ENCODE peak calls at places on chromosomes 5 and 9, in seven cellular contexts. One of them, this sample, is unnamed.
A peak's percentile ranks its signal among the peaks of the same experiment; 100 is the strongest.

GRCh38 chr5:75566710-75567309 is 44.4 kb upstream of the ANKDD1B start:
- DNase-seq in A549: peak; percentile 79
- DNase-seq in stomach: no peak
- DNase-seq in CD8-positive, alpha-beta memory T cell: no peak
- DNase-seq in CD4-positive, CD25-positive, alpha-beta regulatory T cell: no peak
- DNase-seq in fibroblast of lung: peak; percentile 96
- DNase-seq in heart right ventricle: peak; percentile 21
- DNase-seq in this sample: peak; percentile 80

GRCh38 chr9:1273859-1274258 is 223.7 kb downstream of the DMRT2 start:
- DNase-seq in A549: no peak
- DNase-seq in stomach: no peak
- DNase-seq in CD8-positive, alpha-beta memory T cell: no peak
- DNase-seq in CD4-positive, CD25-positive, alpha-beta regulatory T cell: no peak
- DNase-seq in fibroblast of lung: no peak
- DNase-seq in heart right ventricle: no peak
- DNase-seq in this sample: no peak

GRCh38 chr9:112180387-112180881 is 5.3 kb upstream of the SUSD1 start:
- DNase-seq in A549: peak; percentile 55
- DNase-seq in stomach: no peak
- DNase-seq in CD8-positive, alpha-beta memory T cell: peak; percentile 5
- DNase-seq in CD4-positive, CD25-positive, alpha-beta regulatory T cell: peak; percentile 14
- DNase-seq in fibroblast of lung: peak; percentile 65
- DNase-seq in heart right ventricle: no peak
- DNase-seq in this sample: no peak

GRCh38 chr5:32312194-32312681 is 501 bp downstream of the MTMR12 start:
- DNase-seq in A549: peak; percentile 37
- DNase-seq in stomach: peak; percentile 77
- DNase-seq in CD8-positive, alpha-beta memory T cell: no peak
- DNase-seq in CD4-positive, CD25-positive, alpha-beta regulatory T cell: no peak
- DNase-seq in fibroblast of lung: peak; percentile 74
- DNase-seq in heart right ventricle: peak; percentile 69
- DNase-seq in this sample: no peak

GRCh38 chr9:109097156-109097555 is 22.6 kb downstream of the TMEM245 start:
- DNase-seq in A549: no peak
- DNase-seq in stomach: no peak
- DNase-seq in CD8-positive, alpha-beta memory T cell: no peak
- DNase-seq in CD4-positive, CD25-positive, alpha-beta regulatory T cell: no peak
- DNase-seq in fibroblast of lung: no peak
- DNase-seq in heart right ventricle: no peak
- DNase-seq in this sample: no peak

GRCh38 chr5:56962286-56962685 is 10.4 kb upstream of the MIER3 start:
- DNase-seq in A549: no peak
- DNase-seq in stomach: no peak
- DNase-seq in CD8-positive, alpha-beta memory T cell: no peak
- DNase-seq in CD4-positive, CD25-positive, alpha-beta regulatory T cell: no peak
- DNase-seq in fibroblast of lung: no peak
- DNase-seq in heart right ventricle: no peak
- DNase-seq in this sample: no peak

GRCh38 chr9:86407022-86407421 is 52.8 kb upstream of the TUT7 start:
- DNase-seq in A549: peak; percentile 22
- DNase-seq in stomach: peak; percentile 79
- DNase-seq in CD8-positive, alpha-beta memory T cell: no peak
- DNase-seq in CD4-positive, CD25-positive, alpha-beta regulatory T cell: no peak
- DNase-seq in fibroblast of lung: peak; percentile 69
- DNase-seq in heart right ventricle: no peak
- DNase-seq in this sample: no peak

GRCh38 chr9:115289757-115290208 is 171.8 kb upstream of the TNC start:
- DNase-seq in A549: no peak
- DNase-seq in stomach: no peak
- DNase-seq in CD8-positive, alpha-beta memory T cell: no peak
- DNase-seq in CD4-positive, CD25-positive, alpha-beta regulatory T cell: no peak
- DNase-seq in fibroblast of lung: peak; percentile 96
- DNase-seq in heart right ventricle: peak; percentile 24
- DNase-seq in this sample: no peak

GRCh38 chr5:55997742-55998351 is 3.1 kb upstream of the IL6ST start:
- DNase-seq in A549: peak; percentile 46
- DNase-seq in stomach: no peak
- DNase-seq in CD8-positive, alpha-beta memory T cell: no peak
- DNase-seq in CD4-positive, CD25-positive, alpha-beta regulatory T cell: no peak
- DNase-seq in fibroblast of lung: peak; percentile 69
- DNase-seq in heart right ventricle: no peak
- DNase-seq in this sample: no peak

GRCh38 chr9:88303785-88304495 is 84.3 kb upstream of the SPIN1 start:
- DNase-seq in A549: no peak
- DNase-seq in stomach: no peak
- DNase-seq in CD8-positive, alpha-beta memory T cell: no peak
- DNase-seq in CD4-positive, CD25-positive, alpha-beta regulatory T cell: no peak
- DNase-seq in fibroblast of lung: peak; percentile 76
- DNase-seq in heart right ventricle: no peak
- DNase-seq in this sample: no peak

GRCh38 chr5:122141751-122142150 is 12.4 kb downstream of the ZNF474 start:
- DNase-seq in A549: no peak
- DNase-seq in stomach: no peak
- DNase-seq in CD8-positive, alpha-beta memory T cell: no peak
- DNase-seq in CD4-positive, CD25-positive, alpha-beta regulatory T cell: no peak
- DNase-seq in fibroblast of lung: peak; percentile 81
- DNase-seq in heart right ventricle: no peak
- DNase-seq in this sample: no peak

GRCh38 chr5:107011530-107012115 is 659.1 kb downstream of the EFNA5 start:
- DNase-seq in A549: no peak
- DNase-seq in stomach: no peak
- DNase-seq in CD8-positive, alpha-beta memory T cell: no peak
- DNase-seq in CD4-positive, CD25-positive, alpha-beta regulatory T cell: no peak
- DNase-seq in fibroblast of lung: peak; percentile 12
- DNase-seq in heart right ventricle: no peak
- DNase-seq in this sample: no peak

GRCh38 chr9:122806661-122807060 is 6.7 kb downstream of the OR1K1 start:
- DNase-seq in A549: no peak
- DNase-seq in stomach: no peak
- DNase-seq in CD8-positive, alpha-beta memory T cell: no peak
- DNase-seq in CD4-positive, CD25-positive, alpha-beta regulatory T cell: no peak
- DNase-seq in fibroblast of lung: peak; percentile 44
- DNase-seq in heart right ventricle: no peak
- DNase-seq in this sample: no peak

GRCh38 chr9:132880311-132880661 is 1.6 kb downstream of the SPACA9 start:
- DNase-seq in A549: no peak
- DNase-seq in stomach: no peak
- DNase-seq in CD8-positive, alpha-beta memory T cell: no peak
- DNase-seq in CD4-positive, CD25-positive, alpha-beta regulatory T cell: no peak
- DNase-seq in fibroblast of lung: no peak
- DNase-seq in heart right ventricle: no peak
- DNase-seq in this sample: no peak

GRCh38 chr5:56072863-56073777 is 78.4 kb upstream of the IL6ST start:
- DNase-seq in A549: no peak
- DNase-seq in stomach: no peak
- DNase-seq in CD8-positive, alpha-beta memory T cell: no peak
- DNase-seq in CD4-positive, CD25-positive, alpha-beta regulatory T cell: no peak
- DNase-seq in fibroblast of lung: peak; percentile 31
- DNase-seq in heart right ventricle: no peak
- DNase-seq in this sample: no peak

GRCh38 chr9:73026375-73026774 is 73.5 kb upstream of the ALDH1A1 start:
- DNase-seq in A549: no peak
- DNase-seq in stomach: no peak
- DNase-seq in CD8-positive, alpha-beta memory T cell: no peak
- DNase-seq in CD4-positive, CD25-positive, alpha-beta regulatory T cell: no peak
- DNase-seq in fibroblast of lung: no peak
- DNase-seq in heart right ventricle: no peak
- DNase-seq in this sample: no peak

GRCh38 chr5:125679522-125679921 is 743.7 kb upstream of the GRAMD2B start:
- DNase-seq in A549: no peak
- DNase-seq in stomach: no peak
- DNase-seq in CD8-positive, alpha-beta memory T cell: no peak
- DNase-seq in CD4-positive, CD25-positive, alpha-beta regulatory T cell: no peak
- DNase-seq in fibroblast of lung: no peak
- DNase-seq in heart right ventricle: no peak
- DNase-seq in this sample: no peak

GRCh38 chr9:37105169-37105750 is 15.1 kb upstream of the ZCCHC7 start:
- DNase-seq in A549: no peak
- DNase-seq in stomach: no peak
- DNase-seq in CD8-positive, alpha-beta memory T cell: no peak
- DNase-seq in CD4-positive, CD25-positive, alpha-beta regulatory T cell: no peak
- DNase-seq in fibroblast of lung: no peak
- DNase-seq in heart right ventricle: no peak
- DNase-seq in this sample: no peak

GRCh38 chr5:125696762-125697161 is 726.4 kb upstream of the GRAMD2B start:
- DNase-seq in A549: peak; percentile 10
- DNase-seq in stomach: no peak
- DNase-seq in CD8-positive, alpha-beta memory T cell: no peak
- DNase-seq in CD4-positive, CD25-positive, alpha-beta regulatory T cell: no peak
- DNase-seq in fibroblast of lung: peak; percentile 98
- DNase-seq in heart right ventricle: peak; percentile 4
- DNase-seq in this sample: no peak

GRCh38 chr5:144230806-144231205 is 60.1 kb downstream of the KCTD16 start:
- DNase-seq in A549: peak; percentile 10
- DNase-seq in stomach: no peak
- DNase-seq in CD8-positive, alpha-beta memory T cell: no peak
- DNase-seq in CD4-positive, CD25-positive, alpha-beta regulatory T cell: no peak
- DNase-seq in fibroblast of lung: no peak
- DNase-seq in heart right ventricle: no peak
- DNase-seq in this sample: no peak

GRCh38 chr9:81777514-81777913 is 88.2 kb upstream of the TLE1 start:
- DNase-seq in A549: no peak
- DNase-seq in stomach: no peak
- DNase-seq in CD8-positive, alpha-beta memory T cell: no peak
- DNase-seq in CD4-positive, CD25-positive, alpha-beta regulatory T cell: no peak
- DNase-seq in fibroblast of lung: no peak
- DNase-seq in heart right ventricle: no peak
- DNase-seq in this sample: no peak

GRCh38 chr5:68087866-68088265 is 127.7 kb upstream of the PIK3R1 start:
- DNase-seq in A549: no peak
- DNase-seq in stomach: peak; percentile 48
- DNase-seq in CD8-positive, alpha-beta memory T cell: no peak
- DNase-seq in CD4-positive, CD25-positive, alpha-beta regulatory T cell: no peak
- DNase-seq in fibroblast of lung: peak; percentile 38
- DNase-seq in heart right ventricle: no peak
- DNase-seq in this sample: no peak

DNA sequence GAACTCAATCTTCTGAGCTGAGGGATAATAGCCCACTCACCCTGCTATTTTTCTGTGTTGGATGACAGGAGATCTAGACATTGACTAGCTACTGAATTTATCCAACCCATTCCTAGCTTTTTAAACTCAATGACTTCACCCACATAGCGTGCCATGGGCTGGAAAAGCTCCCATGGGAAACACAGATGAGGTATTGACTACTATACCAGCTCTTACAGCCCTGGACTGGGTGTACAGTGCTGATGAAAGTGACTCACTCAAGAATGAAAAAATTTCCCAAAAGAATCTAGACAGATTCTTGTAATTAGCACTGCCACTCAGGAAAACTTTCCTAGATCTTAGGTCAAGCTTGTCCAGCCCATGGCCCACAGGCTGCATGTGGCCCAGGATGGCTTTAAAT is 72.7 kb upstream of the NREP start:
- DNase-seq in A549: no peak
- DNase-seq in stomach: no peak
- DNase-seq in CD8-positive, alpha-beta memory T cell: no peak
- DNase-seq in CD4-positive, CD25-positive, alpha-beta regulatory T cell: no peak
- DNase-seq in fibroblast of lung: peak; percentile 96
- DNase-seq in heart right ventricle: no peak
- DNase-seq in this sample: no peak
- H3K4me3 ChIP-seq in A549: no peak overlapping the region
- H3K4me3 ChIP-seq in stomach: no peak overlapping the region
- H3K4me3 ChIP-seq in CD8-positive, alpha-beta memory T cell: no peak overlapping the region
- H3K4me3 ChIP-seq in CD4-positive, CD25-positive, alpha-beta regulatory T cell: no peak overlapping the region
- H3K4me3 ChIP-seq in fibroblast of lung: no peak overlapping the region
- H3K4me3 ChIP-seq in heart right ventricle: no peak overlapping the region
- H3K4me3 ChIP-seq in this sample: no peak overlapping the region

GRCh38 chr9:106111039-106111740 is 416.8 kb downstream of the TMEM38B start:
- DNase-seq in A549: no peak
- DNase-seq in stomach: no peak
- DNase-seq in CD8-positive, alpha-beta memory T cell: no peak
- DNase-seq in CD4-positive, CD25-positive, alpha-beta regulatory T cell: no peak
- DNase-seq in fibroblast of lung: no peak
- DNase-seq in heart right ventricle: no peak
- DNase-seq in this sample: no peak
- H3K4me1 ChIP-seq in A549: no peaks in the 10 kb centered on the region
- H3K4me1 ChIP-seq in stomach: no peaks in the 10 kb centered on the region
- H3K4me1 ChIP-seq in CD8-positive, alpha-beta memory T cell: no peaks in the 10 kb centered on the region
- H3K4me1 ChIP-seq in CD4-positive, CD25-positive, alpha-beta regulatory T cell: no peaks in the 10 kb centered on the region
- H3K4me1 ChIP-seq in fibroblast of lung: no peaks in the 10 kb centered on the region
- H3K4me1 ChIP-seq in heart right ventricle: no peaks in the 10 kb centered on the region
- H3K4me1 ChIP-seq in this sample: no peaks in the 10 kb centered on the region

GRCh38 chr9:71764438-71764837 is 3.9 kb downstream of the CEMIP2 start:
- DNase-seq in A549: no peak
- DNase-seq in stomach: no peak
- DNase-seq in CD8-positive, alpha-beta memory T cell: no peak
- DNase-seq in CD4-positive, CD25-positive, alpha-beta regulatory T cell: no peak
- DNase-seq in fibroblast of lung: no peak
- DNase-seq in heart right ventricle: no peak
- DNase-seq in this sample: no peak

GRCh38 chr9:71767421-71768321 is 642 bp downstream of the CEMIP2 start:
- DNase-seq in A549: no peak
- DNase-seq in stomach: peak; percentile 34
- DNase-seq in CD8-positive, alpha-beta memory T cell: no peak
- DNase-seq in CD4-positive, CD25-positive, alpha-beta regulatory T cell: no peak
- DNase-seq in fibroblast of lung: peak; percentile 40
- DNase-seq in heart right ventricle: peak; percentile 14
- DNase-seq in this sample: no peak

GRCh38 chr9:71768388-71769174 is at the start of gene CEMIP2:
- DNase-seq in A549: peak; percentile 89
- DNase-seq in stomach: peak; percentile 93
- DNase-seq in CD8-positive, alpha-beta memory T cell: peak; percentile 89
- DNase-seq in CD4-positive, CD25-positive, alpha-beta regulatory T cell: peak; percentile 82
- DNase-seq in fibroblast of lung: peak; percentile 88
- DNase-seq in heart right ventricle: peak; percentile 90
- DNase-seq in this sample: peak; percentile 62

GRCh38 chr9:71765693-71766092 is 2.6 kb downstream of the CEMIP2 start:
- DNase-seq in A549: no peak
- DNase-seq in stomach: no peak
- DNase-seq in CD8-positive, alpha-beta memory T cell: no peak
- DNase-seq in CD4-positive, CD25-positive, alpha-beta regulatory T cell: no peak
- DNase-seq in fibroblast of lung: peak; percentile 78
- DNase-seq in heart right ventricle: no peak
- DNase-seq in this sample: no peak

GRCh38 chr9:71766663-71767062 is 1.6 kb downstream of the CEMIP2 start:
- DNase-seq in A549: no peak
- DNase-seq in stomach: no peak
- DNase-seq in CD8-positive, alpha-beta memory T cell: no peak
- DNase-seq in CD4-positive, CD25-positive, alpha-beta regulatory T cell: no peak
- DNase-seq in fibroblast of lung: no peak
- DNase-seq in heart right ventricle: no peak
- DNase-seq in this sample: no peak
- H3K4me3 ChIP-seq in A549: peak overlapping the region; percentile 94
- H3K4me3 ChIP-seq in stomach: peak overlapping the region; percentile 85
- H3K4me3 ChIP-seq in CD8-positive, alpha-beta memory T cell: peak overlapping the region; percentile 92
- H3K4me3 ChIP-seq in CD4-positive, CD25-positive, alpha-beta regulatory T cell: peak overlapping the region; percentile 98
- H3K4me3 ChIP-seq in fibroblast of lung: peak overlapping the region; percentile 93
- H3K4me3 ChIP-seq in heart right ventricle: no peak overlapping the region
- H3K4me3 ChIP-seq in this sample: no peak overlapping the region

DNA sequence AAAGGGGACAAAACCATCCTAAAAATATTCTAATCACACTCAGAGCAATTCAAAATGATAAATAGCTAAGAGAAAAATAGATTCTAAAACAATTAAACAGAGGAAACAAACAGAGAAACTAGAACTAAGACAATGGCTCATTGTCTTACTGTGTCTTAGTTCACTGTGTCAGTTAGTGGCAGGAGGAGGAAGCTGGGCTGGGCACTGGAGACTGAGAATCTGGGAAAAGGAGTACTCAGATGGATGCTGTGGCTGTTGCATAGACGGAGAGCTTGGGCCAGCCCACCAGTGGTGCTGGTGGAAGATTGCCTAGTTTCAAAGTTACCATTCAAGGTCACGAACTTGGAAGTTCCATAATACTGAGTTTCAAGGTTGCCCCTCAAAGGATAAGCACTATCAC is 94.7 kb upstream of the IFNK start:
- DNase-seq in A549: no peak
- DNase-seq in stomach: no peak
- DNase-seq in CD8-positive, alpha-beta memory T cell: no peak
- DNase-seq in CD4-positive, CD25-positive, alpha-beta regulatory T cell: no peak
- DNase-seq in fibroblast of lung: no peak
- DNase-seq in heart right ventricle: no peak
- DNase-seq in this sample: no peak
- H3K4me1 ChIP-seq in A549: peaks cover 63% of the 10 kb centered on the region
- H3K4me1 ChIP-seq in stomach: peaks cover 73% of the 10 kb centered on the region
- H3K4me1 ChIP-seq in CD8-positive, alpha-beta memory T cell: no peaks in the 10 kb centered on the region
- H3K4me1 ChIP-seq in CD4-positive, CD25-positive, alpha-beta regulatory T cell: no peaks in the 10 kb centered on the region
- H3K4me1 ChIP-seq in fibroblast of lung: no peaks in the 10 kb centered on the region
- H3K4me1 ChIP-seq in heart right ventricle: peaks cover 49% of the 10 kb centered on the region
- H3K4me1 ChIP-seq in this sample: peaks cover 18% of the 10 kb centered on the region